ENCODE peak calls at places on chromosomes 7 and 10, in five cellular contexts. U is neural progenitor cell, C is endothelial cell of umbilical vein, B is fibroblast of lung, W is MM.1S. D is an unnamed sample. For H3K4me1 and H3K9me3, the result is how much of the 10 kb centered on the place peaks cover.

GRCh38 chr7:139777304-139777890 is 401 bp downstream of the HIPK2 start:
- DNase-seq in U (peak), C (no peak), B (no peak), W (peak), D (peak)

GRCh38 chr7:30800785-30801252 is 29.6 kb downstream of the MINDY4 start:
- DNase-seq in U (peak), C (peak), B (peak), W (peak), D (peak)

GRCh38 chr10:34049887-34050286 is 715.4 kb upstream of the NRP1 start:
- DNase-seq in U (no peak), C (no peak), B (peak), W (no peak), D (peak)

GRCh38 chr7:45563401-45563800 is 10.8 kb upstream of the ADCY1 start:
- DNase-seq in U (no peak), C (no peak), B (no peak), W (no peak), D (no peak)

GRCh38 chr10:9189448-9189847 is 1135.0 kb downstream of the GATA3 start:
- DNase-seq in U (no peak), C (no peak), B (no peak), W (no peak), D (no peak)

GRCh38 chr10:31896972-31897384 is 31.7 kb downstream of the ARHGAP12 start:
- DNase-seq in U (no peak), C (peak), B (peak), W (no peak), D (peak)

GRCh38 chr10:61835909-61836232 is 65.6 kb upstream of the ARID5B start:
- DNase-seq in U (no peak), C (no peak), B (peak), W (no peak), D (no peak)

GRCh38 chr7:123594813-123595241 is 6.8 kb upstream of the ASB15 start:
- DNase-seq in U (peak), C (no peak), B (no peak), W (no peak), D (no peak)

GRCh38 chr7:50212666-50213621 is 91.6 kb upstream of the IKZF1 start:
- DNase-seq in U (no peak), C (no peak), B (no peak), W (no peak), D (no peak)

GRCh38 chr10:57979986-57980385 is 287.7 kb downstream of the IPMK start:
- DNase-seq in U (no peak), C (no peak), B (no peak), W (no peak), D (no peak)

GRCh38 chr10:101495324-101495925 is 92.6 kb downstream of the POLL start:
- DNase-seq in U (peak), C (peak), B (peak), W (peak), D (peak)

GRCh38 chr10:13213163-13213562 is 21.0 kb downstream of the UCMA start:
- DNase-seq in U (peak), C (no peak), B (no peak), W (no peak), D (no peak)

GRCh38 chr10:75208177-75208576 is 2.4 kb upstream of the VDAC2 start:
- DNase-seq in U (no peak), C (no peak), B (peak), W (no peak), D (peak)

GRCh38 chr7:2431260-2431867 is 28.0 kb downstream of the CHST12 start:
- DNase-seq in U (peak), C (peak), B (no peak), W (peak), D (peak)

GRCh38 chr10:70115948-70116682 is 16.5 kb downstream of the AIFM2 start:
- DNase-seq in U (peak), C (peak), B (peak), W (peak), D (peak)

GRCh38 chr7:155373359-155374273 is 75.9 kb downstream of the INSIG1 start:
- DNase-seq in U (peak), C (peak), B (peak), W (no peak), D (no peak)

GRCh38 chr7:13309535-13309934 is 622.1 kb downstream of the ARL4A start:
- DNase-seq in U (no peak), C (no peak), B (peak), W (no peak), D (no peak)

GRCh38 chr10:32180354-32181280 is 124.4 kb upstream of the KIF5B start:
- DNase-seq in U (no peak), C (no peak), B (no peak), W (no peak), D (no peak)

GRCh38 chr10:4718544-4718943 is 107.5 kb upstream of the AKR1E2 start:
- DNase-seq in U (no peak), C (no peak), B (no peak), W (no peak), D (no peak)

GRCh38 chr10:91162050-91162494 is 58.4 kb upstream of the PCGF5 start:
- DNase-seq in U (no peak), C (no peak), B (peak), W (no peak), D (peak)

GRCh38 chr7:1019789-1020610 is 24.3 kb upstream of the GPR146 start:
- DNase-seq in U (no peak), C (no peak), B (no peak), W (no peak), D (no peak)

GRCh38 chr10:76881477-76882220 is 756.0 kb downstream of the KCNMA1 start:
- DNase-seq in U (no peak), C (no peak), B (peak), W (peak), D (no peak)

GRCh38 chr10:44874176-44874575 is 37.0 kb upstream of the TMEM72 start:
- DNase-seq in U (no peak), C (no peak), B (no peak), W (no peak), D (no peak)

GRCh38 chr10:65566906-65567305 is 1358.9 kb upstream of the LRRTM3 start:
- DNase-seq in U (peak), C (no peak), B (no peak), W (no peak), D (no peak)

GRCh38 chr10:70596110-70596798 is 6.3 kb downstream of the PRF1 start:
- DNase-seq in U (no peak), C (no peak), B (no peak), W (no peak), D (no peak)

GRCh38 chr10:103888113-103888841 is 29.7 kb downstream of the STN1 start:
- DNase-seq in U (no peak), C (peak), B (peak), W (peak), D (peak)

GRCh38 chr7:1558181-1558811 is 2.3 kb upstream of the TMEM184A start:
- DNase-seq in U (no peak), C (peak), B (no peak), W (no peak), D (no peak)

GRCh38 chr7:108413337-108413736 is 42.9 kb downstream of the NRCAM start:
- DNase-seq in U (no peak), C (no peak), B (no peak), W (no peak), D (no peak)

GRCh38 chr7:108413782-108414492 is 42.3 kb downstream of the NRCAM start:
- DNase-seq in U (peak), C (peak), B (peak), W (no peak), D (no peak)

GRCh38 chr7:108417144-108417543 is 39.1 kb downstream of the NRCAM start:
- DNase-seq in U (no peak), C (no peak), B (no peak), W (no peak), D (no peak)

GRCh38 chr7:108417926-108418325 is 38.3 kb downstream of the NRCAM start:
- DNase-seq in U (no peak), C (no peak), B (no peak), W (no peak), D (no peak)

DNA sequence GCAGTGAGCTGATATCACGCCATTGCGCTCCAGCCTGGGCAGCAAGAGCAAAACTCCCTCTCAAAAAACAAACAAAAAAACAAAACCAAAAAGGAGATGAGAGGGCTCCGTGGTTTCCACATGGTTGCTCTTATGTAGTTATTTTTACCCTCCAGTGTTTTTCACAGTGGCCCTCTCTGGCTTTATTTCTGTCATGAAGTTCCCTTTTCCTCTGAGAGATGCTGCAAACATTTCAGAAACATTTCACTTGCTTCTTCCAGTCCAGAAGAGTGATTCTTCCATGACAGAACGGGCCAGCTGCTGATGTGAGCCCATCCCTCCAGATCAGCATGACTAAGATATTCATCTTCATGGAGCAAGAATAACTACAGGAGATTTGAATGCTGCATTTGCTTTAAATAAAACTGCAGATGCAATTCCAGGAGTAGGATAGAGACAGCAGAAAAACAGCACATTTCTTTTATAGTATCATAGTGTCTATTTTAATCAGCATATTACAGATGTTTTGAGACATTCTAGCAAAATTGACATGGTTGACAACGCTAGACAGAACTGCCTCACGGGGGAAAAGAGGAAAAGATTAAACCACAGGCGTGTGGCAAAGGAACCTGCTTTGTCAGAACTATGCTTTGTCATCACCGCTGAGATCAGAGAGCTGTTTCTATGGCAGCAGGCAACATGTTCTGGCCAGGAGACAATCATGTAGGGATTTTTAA is 40.3 kb downstream of the NRCAM start:
- DNase-seq in U (peak), C (peak), B (peak), W (peak), D (peak)
- H3K4me2 ChIP-seq in U (peak), C (peak), B (no peak), W (peak), D (no peak)

GRCh38 chr10:97518601-97519043 is 19.9 kb downstream of the UBTD1 start:
- DNase-seq in U (no peak), C (peak), B (peak), W (no peak), D (no peak)
- H3K4me1 ChIP-seq in U (under half), C (under half), B (under half), W (under half), D (under half)

GRCh38 chr7:138513344-138513871 is 53.3 kb downstream of the TRIM24 start:
- DNase-seq in U (no peak), C (no peak), B (no peak), W (no peak), D (no peak)

GRCh38 chr7:138514044-138514443 is 54.0 kb downstream of the TRIM24 start:
- DNase-seq in U (no peak), C (no peak), B (no peak), W (no peak), D (no peak)

GRCh38 chr7:138512885-138513284 is 52.8 kb downstream of the TRIM24 start:
- DNase-seq in U (no peak), C (no peak), B (no peak), W (no peak), D (no peak)

GRCh38 chr7:138512092-138512858 is 52.2 kb downstream of the TRIM24 start:
- DNase-seq in U (no peak), C (no peak), B (no peak), W (no peak), D (no peak)

GRCh38 chr7:138515001-138515528 is 55.0 kb downstream of the TRIM24 start:
- DNase-seq in U (no peak), C (no peak), B (no peak), W (no peak), D (no peak)
- H3K9me3 ChIP-seq in U (under half), C (under half), B (under half), W (under half), D (under half)

DNA sequence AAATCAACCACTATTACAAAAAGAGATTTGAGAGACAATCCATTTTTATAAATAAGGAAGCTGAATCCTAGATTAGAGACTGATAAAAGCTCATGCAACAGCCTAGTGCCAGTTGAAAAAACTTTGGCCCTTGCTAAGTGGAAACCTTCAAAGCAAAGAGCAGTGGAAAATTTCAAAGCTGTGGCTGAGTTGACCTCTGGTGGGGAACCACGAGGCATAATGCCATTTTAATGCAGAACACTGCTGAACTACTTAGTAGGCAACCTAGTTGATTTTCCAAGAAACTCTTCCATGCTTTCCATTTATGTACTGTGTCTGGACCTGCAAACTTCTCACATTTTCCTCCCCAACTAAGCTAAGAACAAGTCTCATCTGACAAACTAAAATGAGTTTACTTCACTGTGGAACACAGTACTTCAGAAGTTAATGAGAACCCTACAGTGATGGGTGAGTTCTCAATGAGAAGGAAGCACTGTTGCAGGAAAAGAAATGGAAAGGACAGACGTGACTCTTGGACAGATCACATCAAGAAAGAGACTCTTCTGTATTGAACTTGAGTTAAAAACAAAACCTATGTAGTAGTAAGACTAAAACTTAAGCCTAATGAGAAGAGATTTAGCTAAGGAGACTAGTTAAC is 19.5 kb downstream of the FZD9 start:
- DNase-seq in U (no peak), C (peak), B (no peak), W (no peak), D (no peak)
- H3K4me2 ChIP-seq in U (no peak), C (no peak), B (no peak), W (no peak), D (no peak)

DNA sequence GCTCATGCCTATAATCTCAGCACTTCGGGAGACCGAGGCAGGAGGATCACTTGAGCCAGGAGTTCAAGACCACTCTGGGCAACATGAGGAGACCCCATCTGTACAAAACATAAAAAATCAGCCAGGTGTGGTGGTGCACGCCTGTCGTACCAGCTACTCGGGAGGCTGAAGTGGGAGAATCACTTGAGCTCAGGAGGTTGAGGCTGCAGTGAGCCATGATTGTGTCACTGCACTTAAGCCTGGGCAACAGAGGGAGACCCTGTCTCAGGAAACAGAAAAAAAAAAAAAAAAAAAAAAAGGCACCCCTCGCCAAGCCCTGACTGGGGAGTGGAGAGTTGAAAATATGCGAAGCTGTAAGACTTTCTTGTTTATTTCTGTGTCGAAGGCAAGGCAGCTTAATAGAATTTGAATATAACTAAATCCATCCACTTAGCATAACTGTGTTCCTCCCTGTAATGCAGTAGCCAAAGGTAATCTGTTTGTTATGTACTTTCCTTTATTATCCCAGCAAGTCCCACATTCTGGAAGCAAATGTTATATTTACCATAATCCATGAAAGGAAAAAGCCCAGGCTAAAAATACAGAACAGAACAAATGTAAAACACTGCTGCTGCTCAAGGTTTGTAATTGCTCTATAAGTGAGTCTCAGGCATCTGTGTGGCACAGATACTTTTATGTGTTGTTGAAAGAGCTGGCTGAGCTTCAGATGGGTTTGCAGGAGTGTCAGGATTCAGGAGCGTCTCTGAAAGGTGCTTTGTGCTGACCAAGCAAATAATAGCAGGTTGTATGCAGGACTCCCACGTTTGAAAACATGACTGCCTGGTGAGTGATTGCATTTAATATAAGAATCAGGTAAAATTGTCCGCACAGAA is 127.2 kb downstream of the CELF2 start:
- DNase-seq in U (peak), C (no peak), B (no peak), W (peak), D (no peak)
- H3K4me1 ChIP-seq in U (under half), C (under half), B (under half), W (under half), D (under half)

DNA sequence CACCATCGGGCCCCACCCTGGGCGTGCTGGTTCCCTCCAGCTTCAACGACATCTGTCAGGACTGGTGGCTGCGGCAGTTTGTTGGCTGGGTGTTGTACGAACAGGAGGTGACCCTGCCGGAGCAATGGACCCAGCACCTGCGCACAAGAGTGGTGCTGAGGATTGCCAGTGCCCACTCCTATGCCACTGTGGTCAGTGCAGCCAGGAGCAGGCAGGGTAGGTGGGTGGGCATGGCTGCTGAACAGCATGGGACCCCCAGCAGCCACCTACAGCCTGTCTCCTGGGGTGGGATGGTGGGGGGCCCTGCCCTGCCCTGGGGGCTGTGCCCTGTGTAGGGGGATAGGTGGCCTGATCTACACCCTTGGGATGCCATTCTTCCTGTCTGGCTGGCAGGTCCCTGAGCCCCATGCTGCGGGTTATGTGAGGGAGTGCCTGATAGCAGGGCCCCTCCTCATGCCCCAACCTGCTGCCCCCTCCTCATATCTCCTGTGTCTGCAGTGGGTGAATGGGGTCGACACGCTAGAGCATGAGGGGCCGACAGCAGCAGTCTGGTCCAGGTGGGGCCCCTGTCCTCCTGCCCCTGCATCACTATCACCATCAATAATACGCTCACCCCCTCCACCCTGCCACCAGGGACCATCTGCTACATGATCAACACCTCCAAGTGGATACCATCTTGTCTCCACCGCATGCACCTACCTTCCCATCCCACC is 56.9 kb downstream of the ZNF727 start:
- DNase-seq in U (no peak), C (no peak), B (no peak), W (no peak), D (no peak)
- H3K9me3 ChIP-seq in U (under half), C (under half), B (under half), W (under half), D (under half)

DNA sequence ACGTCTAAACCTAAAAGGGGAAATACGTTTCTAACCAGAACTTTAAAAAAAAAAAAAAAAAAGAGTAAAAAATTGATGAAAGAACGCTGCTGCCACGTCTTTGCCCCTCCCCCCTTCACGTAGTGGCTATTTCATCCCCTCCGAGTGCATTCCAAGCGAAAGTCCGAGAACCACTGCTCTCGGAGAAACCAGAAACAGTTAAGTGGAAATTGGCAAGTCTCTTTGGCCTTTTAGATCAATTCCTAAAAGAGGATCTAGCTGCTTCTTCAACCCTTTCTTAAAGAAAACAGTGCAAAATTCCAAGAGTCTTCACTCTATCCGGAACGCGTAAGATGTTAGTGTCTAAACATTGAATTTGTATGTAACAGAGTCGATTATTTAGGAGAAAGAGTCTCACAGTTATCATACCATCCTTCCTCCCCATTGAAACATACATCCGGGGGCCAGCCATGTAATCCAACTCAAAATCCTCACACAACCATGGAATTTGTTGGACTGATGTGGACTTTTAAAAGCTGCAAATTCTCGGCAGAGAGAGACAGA is 1.1 kb downstream of the P4HA1 start:
- DNase-seq in U (peak), C (peak), B (peak), W (peak), D (peak)
- H3K4me2 ChIP-seq in U (peak), C (peak), B (peak), W (peak), D (peak)

GRCh38 chr10:72260588-72261322 is 13.0 kb upstream of the DDIT4 start:
- DNase-seq in U (peak), C (peak), B (peak), W (peak), D (peak)
- H3K4me1 ChIP-seq in U (half or more), C (under half), B (under half), W (half or more), D (under half)

GRCh38 chr10:93226619-93227018 is 152.9 kb downstream of the CYP26A1 start:
- DNase-seq in U (no peak), C (no peak), B (no peak), W (no peak), D (no peak)
- H3K9me3 ChIP-seq in U (under half), C (under half), B (under half), W (under half), D (under half)

D was measured in PC-3.